ENCODE peak calls at places on chromosomes 2 and 18, in four cellular contexts. Q is KG1, C is suprapubic skin, T is aorta. H is an unnamed sample.

GRCh38 chr2:63669596-63669995 is 80.8 kb downstream of the MDH1 start:
- DNase-seq in Q (no peak), C (no peak), T (no peak), H (no peak)

GRCh38 chr18:567119-567518 is 13.1 kb upstream of the CETN1 start:
- DNase-seq in Q (no peak), C (no peak), T (no peak), H (no peak)

GRCh38 chr2:216696751-216697560 is 1.6 kb upstream of the IGFBP5 start:
- DNase-seq in Q (peak), C (no peak), T (no peak), H (no peak)

GRCh38 chr2:227568852-227569169 is 29.9 kb upstream of the SCYGR2 start:
- DNase-seq in Q (no peak), C (no peak), T (no peak), H (no peak)

GRCh38 chr18:23719634-23720201 is 30.5 kb downstream of the LAMA3 start:
- DNase-seq in Q (no peak), C (no peak), T (peak), H (no peak)

GRCh38 chr2:200944467-200945394 is 18.7 kb downstream of the ORC2 start:
- DNase-seq in Q (no peak), C (no peak), T (peak), H (no peak)

GRCh38 chr2:151976945-151977353 is 121.9 kb downstream of the CACNB4 start:
- DNase-seq in Q (no peak), C (no peak), T (no peak), H (no peak)

GRCh38 chr2:29155578-29155977 is 40.4 kb downstream of the CLIP4 start:
- DNase-seq in Q (no peak), C (no peak), T (no peak), H (no peak)

GRCh38 chr2:20136149-20136548 is 84.7 kb upstream of the LAPTM4A start:
- DNase-seq in Q (no peak), C (no peak), T (no peak), H (no peak)

GRCh38 chr2:30733829-30734520 is 73.3 kb downstream of the CAPN13 start:
- DNase-seq in Q (no peak), C (no peak), T (no peak), H (no peak)

GRCh38 chr2:26579025-26579722 is 62.0 kb downstream of the CIB4 start:
- DNase-seq in Q (no peak), C (no peak), T (peak), H (no peak)